ENCODE peak calls at places on chromosomes 1 and 21, in ten cellular contexts. U is astrocyte; B is heart right ventricle; H is fibroblast of mammary gland; O is upper lobe of left lung; Q is fibroblast of lung; K is CD8-positive, alpha-beta T cell; L is tibial artery; N is nephron progenitor cell; Z is endodermal cell. I is an unnamed sample.

GRCh38 chr1:1204425-1204920 is 1.9 kb downstream of the TNFRSF18 start:
- DNase-seq in H (no peak), K (no peak), L (no peak), N (no peak), U (no peak), B (no peak), Q (no peak), Z (no peak), O (no peak), I (no peak)

GRCh38 chr1:18661404-18662285 is 31.0 kb downstream of the PAX7 start:
- DNase-seq in Z (no peak), H (no peak), Q (no peak), B (no peak), O (no peak), U (no peak), K (no peak), L (no peak), N (peak; percentile 31), I (no peak)

GRCh38 chr21:33899199-33899598 is 16.4 kb downstream of the ATP5PO start:
- DNase-seq in H (no peak), Q (peak; percentile 69), Z (no peak), L (no peak), B (no peak), O (no peak), K (no peak), N (no peak), U (peak; percentile 63), I (no peak)

GRCh38 chr1:183733610-183734219 is 71.2 kb upstream of the RGL1 start:
- DNase-seq in K (no peak), O (no peak), B (no peak), H (no peak), N (no peak), Q (no peak), L (no peak), U (no peak), Z (no peak), I (no peak)

GRCh38 chr1:30422251-30422650 is 301.1 kb downstream of the MATN1 start:
- DNase-seq in O (no peak), K (no peak), B (no peak), N (no peak), H (no peak), Z (peak; percentile 31), Q (no peak), L (no peak), U (no peak), I (no peak)

GRCh38 chr1:2206813-2207488 is 12.4 kb upstream of the FAAP20 start:
- DNase-seq in B (peak; percentile 27), K (no peak), Q (no peak), U (no peak), N (peak; percentile 10), L (no peak), H (peak; percentile 11), O (no peak), Z (no peak), I (no peak)

GRCh38 chr1:205950826-205951549 is 7.7 kb upstream of the SLC26A9 start:
- DNase-seq in Z (no peak), N (no peak), B (no peak), O (no peak), U (peak; percentile 53), Q (peak; percentile 65), K (no peak), L (peak; percentile 40), H (peak; percentile 82), I (no peak)

GRCh38 chr1:97238816-97239215 is 517.2 kb downstream of the PTBP2 start:
- DNase-seq in H (no peak), Q (no peak), Z (no peak), O (no peak), B (no peak), U (no peak), L (no peak), N (no peak), K (no peak), I (no peak)

DNA sequence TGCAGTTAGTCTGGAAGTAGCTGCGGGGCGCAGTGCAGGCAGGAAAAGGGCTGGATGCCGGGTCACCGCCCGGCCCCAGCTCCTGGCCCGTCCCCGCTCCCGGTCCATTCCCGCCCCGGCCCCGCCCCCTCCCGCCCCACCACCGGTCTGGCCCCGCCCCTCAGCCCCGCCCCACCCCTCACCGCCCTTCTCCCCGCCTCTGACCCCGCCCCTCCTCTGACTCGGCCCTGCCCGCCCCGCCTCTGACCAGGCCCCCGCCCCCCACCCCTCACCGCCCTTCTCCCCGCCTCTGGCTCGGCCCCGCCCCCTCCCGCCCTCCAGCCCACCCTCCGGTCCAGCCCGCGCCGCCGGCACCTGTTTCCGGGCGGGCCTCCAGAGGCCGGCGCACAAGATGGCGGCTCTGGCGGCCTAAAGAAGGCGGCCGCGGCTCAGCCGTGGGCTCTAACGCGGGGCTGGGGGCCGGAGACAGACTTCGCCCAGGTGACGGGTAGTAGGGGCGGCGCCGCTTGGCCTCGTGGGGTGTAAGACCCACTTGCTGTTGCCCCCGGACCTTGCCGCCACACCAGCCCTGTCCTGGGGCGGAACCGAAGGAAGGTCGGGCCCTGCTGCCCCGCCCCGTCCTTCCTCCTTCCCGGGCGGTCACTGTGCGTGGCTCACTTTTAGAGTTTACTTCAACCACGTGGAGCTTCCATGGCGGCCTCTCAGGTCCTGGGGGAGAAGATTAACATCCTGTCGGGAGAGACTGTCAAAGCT is at the start of gene UBIAD1:
- DNase-seq in L (peak; percentile 77), K (peak; percentile 66), Q (peak; percentile 84), N (peak; percentile 89), B (peak; percentile 89), U (peak; percentile 67), Z (peak; percentile 96), H (peak; percentile 77), O (peak; percentile 83), I (peak; percentile 64)
- TF ChIP-seq CTCF in L (no peak), K (no peak), Q (peak; percentile 39), N (no peak), B (no peak), U (no peak), Z (peak; percentile 31), H (no peak), O (no peak), I (no peak)

GRCh38 chr1:15883326-15883725 is 35.8 kb downstream of the SPEN start:
- DNase-seq in H (no peak), U (no peak), O (no peak), Z (no peak), N (no peak), Q (no peak), L (no peak), B (no peak), K (no peak), I (no peak)

GRCh38 chr1:15886613-15887167 is 39.2 kb downstream of the SPEN start:
- DNase-seq in Z (no peak), O (no peak), U (no peak), B (no peak), K (no peak), Q (no peak), L (no peak), N (no peak), H (no peak), I (no peak)

GRCh38 chr1:15885269-15885668 is 37.8 kb downstream of the SPEN start:
- DNase-seq in Q (no peak), Z (no peak), H (no peak), U (no peak), N (no peak), O (no peak), L (no peak), B (no peak), K (no peak), I (no peak)

GRCh38 chr1:15884477-15884876 is 37.0 kb downstream of the SPEN start:
- DNase-seq in Q (no peak), L (no peak), O (no peak), N (no peak), H (no peak), K (no peak), Z (no peak), U (no peak), B (no peak), I (no peak)

GRCh38 chr1:15885701-15886612 is 38.5 kb downstream of the SPEN start:
- DNase-seq in L (peak; percentile 99), O (peak; percentile 98), Z (peak; percentile 95), Q (peak; percentile 89), B (peak; percentile 97), K (peak; percentile 17), N (peak; percentile 86), H (peak; percentile 94), U (peak; percentile 78), I (peak; percentile 92)
- TF ChIP-seq CTCF in L (no peak), O (no peak), Z (peak; percentile 13), Q (peak; percentile 47), B (peak; percentile 29), K (no peak), N (no peak), H (peak; percentile 56), U (no peak), I (no peak)

GRCh38 chr1:68827261-68827660 is 330.4 kb upstream of the DEPDC1 start:
- DNase-seq in K (no peak), O (no peak), Q (no peak), N (no peak), L (no peak), B (no peak), H (no peak), U (no peak), Z (no peak), I (no peak)

GRCh38 chr1:68826861-68827260 is 330.0 kb upstream of the DEPDC1 start:
- DNase-seq in H (no peak), O (no peak), L (no peak), U (no peak), Z (no peak), Q (no peak), B (no peak), N (no peak), K (no peak), I (no peak)

GRCh38 chr1:68828013-68828412 is 331.1 kb upstream of the DEPDC1 start:
- DNase-seq in N (no peak), L (no peak), K (no peak), Z (no peak), O (no peak), B (no peak), Q (no peak), H (no peak), U (no peak), I (no peak)

DNA sequence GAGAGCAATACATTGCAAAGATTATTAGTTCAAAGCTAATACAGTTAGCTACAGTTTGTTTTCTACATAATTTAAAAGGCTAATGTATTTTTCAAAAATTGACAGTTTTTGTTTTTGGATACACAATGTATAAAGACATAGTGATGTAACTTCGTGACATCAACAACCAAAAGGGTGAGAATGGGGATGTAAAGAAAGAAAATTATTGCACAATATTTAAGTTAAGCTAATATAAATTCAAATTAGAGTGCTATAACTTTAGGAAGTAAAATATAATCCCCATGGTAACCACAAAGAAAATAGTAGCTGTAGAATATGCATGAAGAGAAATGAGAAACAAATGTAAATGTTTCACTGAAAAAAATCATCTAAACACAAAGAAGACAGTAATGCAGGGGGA is 334.4 kb upstream of the DEPDC1 start:
- DNase-seq in N (no peak), O (no peak), Z (no peak), K (no peak), B (no peak), U (no peak), H (no peak), Q (no peak), L (no peak), I (no peak)
- TF ChIP-seq CTCF in N (no peak), O (no peak), Z (no peak), K (no peak), B (no peak), U (no peak), H (no peak), Q (no peak), L (no peak), I (no peak)

DNA sequence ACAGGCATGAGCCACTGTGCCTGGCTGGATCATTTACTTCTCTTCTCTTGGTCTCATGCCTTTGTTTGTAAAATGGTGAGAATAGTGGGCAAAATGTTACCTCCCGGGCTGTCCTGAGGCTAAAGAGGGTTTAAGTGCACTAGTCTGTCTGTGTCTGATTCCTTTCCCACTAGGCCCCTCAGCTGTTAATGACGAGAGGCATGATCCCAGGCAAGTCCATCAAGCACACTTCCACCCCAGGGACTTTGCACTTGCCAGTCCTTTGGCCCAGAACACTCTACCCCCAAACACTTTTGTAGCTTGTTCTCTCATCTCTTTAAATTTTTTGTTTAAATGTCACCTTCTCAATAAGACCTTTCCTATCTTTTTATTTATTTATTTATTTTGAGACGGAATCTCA is 13.8 kb upstream of the EPB41 start:
- DNase-seq in Q (no peak), H (no peak), L (no peak), O (no peak), K (no peak), B (no peak), Z (no peak), N (no peak), U (no peak), I (no peak)
- TF ChIP-seq CTCF in Q (no peak), H (no peak), L (no peak), O (no peak), K (no peak), B (no peak), Z (no peak), N (no peak), U (no peak), I (no peak)